ENCODE peak calls at places on chromosome 19, in six cellular contexts. J, C, U, D, I and F are unnamed samples.

GRCh38 chr19:7792286-7792685 is 29.2 kb downstream of the CLEC4M start:
- DNase-seq in I (no peak), C (peak), J (peak), U (no peak), D (no peak), F (peak)

GRCh38 chr19:35641515-35642151 is at the start of gene ETV2:
- DNase-seq in U (no peak), D (peak), I (peak), C (peak), J (peak), F (no peak)

GRCh38 chr19:8655340-8655709 is 24.9 kb downstream of the NFILZ start:
- DNase-seq in D (no peak), J (no peak), C (no peak), U (no peak), I (no peak), F (no peak)

GRCh38 chr19:47258895-47259555 is 2.7 kb downstream of the CCDC9 start:
- DNase-seq in C (no peak), J (no peak), U (no peak), I (no peak), D (no peak), F (no peak)

GRCh38 chr19:48506138-48506733 is 5.4 kb downstream of the LMTK3 start:
- DNase-seq in U (no peak), I (no peak), C (peak), D (peak), J (peak), F (peak)

GRCh38 chr19:4172861-4173473 is 9.4 kb downstream of the SIRT6 start:
- DNase-seq in J (peak), C (peak), U (peak), D (peak), I (peak), F (peak)

GRCh38 chr19:37719927-37720265 is 335 bp upstream of the ZNF607 start:
- DNase-seq in I (no peak), D (no peak), C (no peak), U (no peak), J (no peak), F (no peak)

GRCh38 chr19:1088419-1089066 is 6.6 kb downstream of the POLR2E start:
- DNase-seq in J (no peak), I (no peak), D (no peak), C (no peak), U (no peak), F (no peak)

GRCh38 chr19:12867120-12868099 is 13.8 kb downstream of the DNASE2 start:
- DNase-seq in C (peak), J (peak), U (peak), I (peak), D (peak), F (no peak)

GRCh38 chr19:1082928-1083816 is 12.0 kb downstream of the POLR2E start:
- DNase-seq in J (no peak), C (no peak), U (no peak), I (no peak), D (no peak), F (no peak)

GRCh38 chr19:17026041-17026658 is 460 bp downstream of the CPAMD8 start:
- DNase-seq in U (no peak), C (no peak), J (no peak), D (no peak), I (peak), F (peak)

GRCh38 chr19:7257148-7258041 is 36.8 kb downstream of the INSR start:
- DNase-seq in C (peak), U (no peak), J (peak), I (no peak), D (no peak), F (peak)

GRCh38 chr19:54415208-54415900 is at the start of gene TTYH1:
- DNase-seq in C (no peak), U (no peak), D (peak), J (no peak), I (peak), F (no peak)

GRCh38 chr19:46963093-46963734 is 56.4 kb upstream of the NPAS1 start:
- DNase-seq in U (no peak), C (peak), I (no peak), D (no peak), J (peak), F (no peak)

GRCh38 chr19:11499327-11499726 is 6.3 kb downstream of the ZNF653 start:
- DNase-seq in C (no peak), J (no peak), U (no peak), D (no peak), I (no peak), F (no peak)

GRCh38 chr19:11495481-11495880 is 10.2 kb downstream of the ZNF653 start:
- DNase-seq in I (no peak), D (no peak), J (no peak), U (no peak), C (no peak), F (no peak)

GRCh38 chr19:11494634-11495285 is 10.9 kb downstream of the ZNF653 start:
- DNase-seq in C (no peak), D (no peak), I (no peak), J (no peak), U (no peak), F (no peak)

GRCh38 chr19:11496391-11497163 is 9.1 kb downstream of the ZNF653 start:
- DNase-seq in D (peak), I (peak), U (peak), J (peak), C (peak), F (peak)

DNA sequence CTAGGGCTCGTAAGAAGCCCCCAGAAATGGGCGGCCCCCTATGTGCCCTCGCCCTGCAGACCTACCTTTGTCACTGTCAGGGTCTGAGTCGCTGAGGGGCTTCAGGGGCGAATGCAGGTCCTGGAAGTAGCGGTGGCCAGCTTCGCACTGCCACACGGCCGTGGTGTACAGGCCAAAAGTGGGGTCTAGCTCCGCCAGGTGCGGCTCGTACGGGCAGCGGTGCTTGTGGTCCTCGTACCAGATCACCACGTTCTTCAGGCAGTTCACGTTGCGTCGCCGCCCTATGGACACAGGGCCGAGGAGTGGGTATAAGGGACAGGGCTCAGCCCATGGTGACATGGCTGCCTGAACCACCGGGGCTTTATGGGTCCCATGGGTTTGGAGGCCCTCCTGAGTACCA is 9.8 kb downstream of the ZNF653 start:
- DNase-seq in C (no peak), I (no peak), U (no peak), D (no peak), J (no peak), F (no peak)
- H3K14ac ChIP-seq in C (no peak), I (no peak), U (no peak), D (no peak), J (no peak), F (no peak)

GRCh38 chr19:3096902-3097326 is 2.8 kb downstream of the GNA11 start:
- DNase-seq in C (no peak), I (no peak), D (no peak), U (no peak), J (no peak), F (no peak)
- H3K14ac ChIP-seq in C (no peak), I (no peak), D (no peak), U (no peak), J (no peak), F (no peak)

DNA sequence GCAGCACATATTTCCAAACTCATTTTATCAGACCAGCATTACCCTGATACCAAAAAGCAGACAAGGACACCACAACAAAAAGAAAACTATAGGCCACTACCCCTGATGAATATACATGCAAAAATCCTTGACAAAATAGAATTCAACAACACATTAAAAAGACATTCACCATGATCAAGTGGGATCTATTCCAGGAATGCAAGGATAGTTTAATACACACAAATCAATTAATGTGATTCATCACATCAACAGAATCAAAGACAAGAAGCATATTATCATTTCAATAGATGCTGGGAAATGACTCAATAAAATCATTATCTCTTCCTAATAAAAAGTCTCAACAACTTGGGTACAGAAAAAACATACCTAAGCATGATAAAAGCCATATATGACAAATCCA is 11.2 kb downstream of the ZNF347 start:
- DNase-seq in J (no peak), D (no peak), I (no peak), U (no peak), C (no peak), F (no peak)
- H3K14ac ChIP-seq in J (no peak), D (no peak), I (no peak), U (no peak), C (no peak), F (no peak)

DNA sequence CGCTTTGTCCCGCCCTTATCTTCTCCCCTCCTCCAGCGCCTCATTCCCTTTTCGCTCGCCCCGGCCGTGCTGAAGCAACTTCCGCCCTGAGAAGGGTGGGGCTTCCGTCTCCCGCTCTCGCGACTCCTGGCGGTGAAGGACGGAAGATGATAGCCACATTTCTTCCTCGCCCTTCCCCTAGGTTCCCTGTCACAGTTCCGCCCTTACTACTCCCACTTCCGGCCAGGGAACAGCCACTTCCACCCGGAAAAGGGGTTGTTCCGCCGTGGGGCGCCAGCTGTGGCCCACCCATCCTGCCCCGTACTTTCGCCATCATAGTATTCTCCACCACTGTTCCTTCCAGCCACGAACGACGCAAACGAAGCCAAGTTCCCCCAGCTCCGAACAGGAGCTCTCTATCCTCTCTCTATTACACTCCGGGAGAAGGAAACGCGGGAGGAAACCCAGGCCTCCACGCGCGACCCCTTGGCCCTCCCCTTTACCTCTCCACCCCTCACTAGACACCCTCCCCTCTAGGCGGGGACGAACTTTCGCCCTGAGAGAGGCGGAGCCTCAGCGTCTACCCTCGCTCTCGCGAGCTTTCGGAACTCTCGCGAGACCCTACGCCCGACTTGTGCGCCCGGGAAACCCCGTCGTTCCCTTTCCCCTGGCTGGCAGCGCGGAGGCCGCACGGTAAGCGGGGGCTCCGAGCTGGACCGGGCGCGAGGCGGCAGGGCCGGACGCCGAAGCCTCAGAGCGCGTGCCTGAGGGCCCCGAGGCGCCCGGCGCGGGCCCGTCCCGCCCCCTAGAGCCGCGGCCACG is at the start of gene RPS19:
- DNase-seq in I (peak), U (peak), J (peak), C (peak), D (peak), F (peak)
- H3K14ac ChIP-seq in I (no peak), U (peak), J (peak), C (peak), D (peak), F (peak)

GRCh38 chr19:33402421-33403220 is 29.1 kb downstream of the CEBPG start:
- DNase-seq in I (no peak), U (no peak), C (no peak), D (no peak), J (no peak), F (no peak)
- H3K14ac ChIP-seq in I (no peak), U (peak), C (no peak), D (no peak), J (no peak), F (no peak)